ENCODE peak calls at places on chromosomes 12 and 14, in eight cellular contexts. A is KBM-7; D is activated naive CD4-positive, alpha-beta T cell treated with anti-CD3 and anti-CD28 coated beads, Interleukin-2, amount 10 ng/mL, durations not matched to agents 7 days and 5 days; R is stimulated activated CD4-positive, alpha-beta T cell treated with anti-CD3 and anti-CD28 coated beads, Interleukin-4, amount 100 ng/mL, for 24 hours; Y is globus pallidus; E is tibial artery; W is CD14-positive monocyte; M is GM23338. P is an unnamed sample.
A peak's percentile ranks its signal among the peaks of the same experiment; 100 is the strongest.

GRCh38 chr12:85445060-85445938 is 165.3 kb downstream of the ALX1 start:
- DNase-seq in M (no peak), D (no peak), A (no peak), E (no peak), Y (no peak), W (no peak), R (no peak), P (no peak)

GRCh38 chr12:12443482-12443881 is 86.6 kb downstream of the BORCS5 start:
- DNase-seq in A (no peak), R (no peak), E (peak; percentile 61), M (no peak), D (no peak), W (no peak), Y (no peak), P (no peak)

GRCh38 chr12:119998471-119999245 is 9.6 kb downstream of the BICDL1 start:
- DNase-seq in W (no peak), A (no peak), R (no peak), M (no peak), D (no peak), Y (no peak), E (no peak), P (no peak)

GRCh38 chr12:106296179-106296877 is 6.2 kb upstream of the TCP11L2 start:
- DNase-seq in E (no peak), D (no peak), A (no peak), Y (no peak), R (no peak), W (no peak), M (no peak), P (peak; percentile 61)

GRCh38 chr12:63064080-63064479 is 86.9 kb downstream of the AVPR1A start:
- DNase-seq in W (no peak), D (no peak), M (no peak), A (no peak), E (no peak), Y (no peak), R (no peak), P (no peak)

GRCh38 chr12:9719835-9720234 is 13.1 kb downstream of the CLECL1 start:
- DNase-seq in M (no peak), D (no peak), A (no peak), Y (no peak), R (no peak), E (no peak), W (no peak), P (no peak)

GRCh38 chr14:74579447-74580274 is 32.4 kb downstream of the LTBP2 start:
- DNase-seq in E (no peak), M (no peak), W (no peak), R (peak; percentile 61), D (no peak), Y (no peak), A (no peak), P (peak; percentile 82)

GRCh38 chr14:59177229-59177628 is 11.2 kb upstream of the DAAM1 start:
- DNase-seq in Y (no peak), D (no peak), A (no peak), R (no peak), E (no peak), M (peak; percentile 76), W (no peak), P (no peak)

GRCh38 chr12:4274960-4275868 is 1.7 kb downstream of the CCND2 start:
- DNase-seq in R (no peak), A (no peak), W (no peak), Y (no peak), D (no peak), M (peak; percentile 73), E (no peak), P (no peak)

GRCh38 chr14:74763803-74764531 is 851 bp downstream of the YLPM1 start:
- DNase-seq in A (peak; percentile 15), Y (peak; percentile 9), R (peak; percentile 11), D (peak; percentile 23), W (no peak), E (peak; percentile 23), M (peak; percentile 37), P (no peak)

GRCh38 chr14:96094211-96094610 is 55.0 kb downstream of the C14orf132 start:
- DNase-seq in Y (no peak), A (no peak), E (no peak), D (no peak), M (no peak), W (no peak), R (no peak), P (no peak)